ENCODE peak calls at places on chromosomes 12 and 14, in ten cellular contexts. T, N, O, H, I, J, Y, A, F and K are unnamed samples.

GRCh38 chr12:132675753-132676152 is 11.4 kb downstream of the POLE start:
- DNase-seq in N (no peak), F (no peak), Y (no peak), H (no peak), T (no peak), I (no peak), J (no peak), A (no peak), O (peak), K (no peak)

GRCh38 chr12:50147281-50147680 is 19.9 kb downstream of the CERS5 start:
- DNase-seq in J (no peak), H (no peak), Y (no peak), I (no peak), A (no peak), F (no peak), N (no peak), T (no peak), O (no peak), K (no peak)

GRCh38 chr14:63551338-63551737 is 8.2 kb upstream of the PPP2R5E start:
- DNase-seq in T (no peak), Y (no peak), J (no peak), F (no peak), H (no peak), O (no peak), N (no peak), I (peak), A (peak), K (no peak)

GRCh38 chr12:2503762-2504161 is 291.0 kb upstream of the FKBP4 start:
- DNase-seq in H (no peak), F (no peak), N (peak), I (no peak), T (no peak), O (no peak), Y (no peak), J (no peak), A (no peak), K (no peak)

GRCh38 chr14:53964249-53964648 is 7.6 kb upstream of the BMP4 start:
- DNase-seq in J (no peak), I (no peak), F (no peak), A (peak), H (peak), O (no peak), Y (no peak), N (no peak), T (no peak), K (no peak)

GRCh38 chr12:85923767-85924331 is 49.8 kb downstream of the NTS start:
- DNase-seq in H (peak), T (peak), Y (no peak), F (no peak), N (no peak), I (peak), A (peak), O (no peak), J (peak), K (no peak)

GRCh38 chr12:6216581-6216980 is 16.4 kb downstream of the CD9 start:
- DNase-seq in A (no peak), H (no peak), F (no peak), I (no peak), O (no peak), T (no peak), Y (no peak), J (no peak), N (no peak), K (no peak)

GRCh38 chr12:67082221-67082620 is 186.9 kb upstream of the CAND1 start:
- DNase-seq in F (no peak), N (no peak), J (no peak), H (no peak), I (peak), O (no peak), Y (no peak), A (no peak), T (no peak), K (no peak)

GRCh38 chr14:72104011-72104613 is 171.9 kb downstream of the RGS6 start:
- DNase-seq in O (no peak), Y (no peak), F (peak), H (no peak), N (no peak), I (peak), J (peak), A (no peak), T (peak), K (no peak)

GRCh38 chr12:111773801-111774551 is 7.2 kb downstream of the ALDH2 start:
- DNase-seq in H (peak), O (peak), I (peak), F (no peak), J (peak), T (peak), A (peak), N (peak), Y (no peak), K (no peak)

GRCh38 chr12:127081058-127081457 is 1185.9 kb upstream of the TMEM132C start:
- DNase-seq in T (no peak), J (no peak), A (no peak), Y (no peak), F (no peak), O (no peak), I (no peak), N (no peak), H (no peak), K (no peak)

GRCh38 chr12:127270193-127270592 is 996.8 kb upstream of the TMEM132C start:
- DNase-seq in F (no peak), Y (no peak), J (no peak), N (no peak), I (peak), O (no peak), A (peak), H (no peak), T (no peak), K (no peak)

GRCh38 chr12:121524196-121524930 is 56.5 kb downstream of the KDM2B start:
- DNase-seq in I (no peak), H (no peak), O (no peak), A (no peak), Y (no peak), J (no peak), T (no peak), N (no peak), F (no peak), K (no peak)

GRCh38 chr12:120798696-120799095 is 73.1 kb downstream of the ACADS start:
- DNase-seq in N (no peak), O (no peak), Y (no peak), J (no peak), H (no peak), F (no peak), T (no peak), I (no peak), A (no peak), K (no peak)

GRCh38 chr14:96261053-96261452 is 5.0 kb downstream of the BDKRB1 start:
- DNase-seq in N (no peak), O (no peak), A (peak), H (no peak), I (no peak), F (no peak), Y (no peak), J (no peak), T (no peak), K (no peak)

GRCh38 chr12:120453977-120454376 is 7.7 kb downstream of the GATC start:
- DNase-seq in Y (no peak), H (no peak), A (peak), I (peak), O (no peak), F (no peak), N (no peak), J (peak), T (peak), K (no peak)

GRCh38 chr14:102445641-102446040 is 63.9 kb downstream of the ANKRD9 start:
- DNase-seq in Y (no peak), J (no peak), F (no peak), N (no peak), A (no peak), H (no peak), I (no peak), T (no peak), O (no peak), K (no peak)

GRCh38 chr12:130476451-130476850 is 138.8 kb downstream of the PIWIL1 start:
- DNase-seq in T (no peak), H (no peak), O (no peak), Y (no peak), F (no peak), J (no peak), N (no peak), I (no peak), A (no peak), K (no peak)

GRCh38 chr12:122865268-122866231 is 30.3 kb downstream of the HIP1R start:
- DNase-seq in N (peak), F (peak), Y (no peak), H (no peak), O (no peak), J (peak), A (no peak), T (no peak), I (no peak), K (no peak)

GRCh38 chr12:105983622-105984325 is 155.0 kb downstream of the NUAK1 start:
- DNase-seq in T (no peak), N (no peak), I (no peak), Y (no peak), A (peak), H (peak), O (no peak), F (no peak), J (no peak), K (no peak)

GRCh38 chr14:38404100-38404541 is 148.2 kb upstream of the CLEC14A start:
- DNase-seq in N (no peak), J (no peak), O (no peak), T (no peak), F (no peak), H (peak), I (peak), Y (no peak), A (peak), K (no peak)

GRCh38 chr12:122123051-122123760 is 44.6 kb downstream of the MLXIP start:
- DNase-seq in T (peak), H (peak), I (peak), J (peak), N (no peak), A (peak), Y (peak), F (peak), O (peak), K (peak)

GRCh38 chr14:23306412-23307145 is at the start of gene BCL2L2:
- DNase-seq in T (peak), O (peak), J (peak), F (peak), I (peak), Y (no peak), H (peak), N (peak), A (peak), K (peak)

GRCh38 chr12:132475304-132476037 is 14.5 kb upstream of the FBRSL1 start:
- DNase-seq in T (no peak), Y (peak), O (no peak), N (no peak), H (no peak), I (no peak), F (no peak), A (no peak), J (no peak), K (no peak)

GRCh38 chr12:43337571-43338497 is 214.2 kb downstream of the ADAMTS20 start:
- DNase-seq in H (no peak), F (no peak), I (peak), J (peak), Y (no peak), A (peak), T (peak), N (no peak), O (no peak), K (no peak)

GRCh38 chr14:54475187-54475881 is 13.4 kb downstream of the GMFB start:
- DNase-seq in O (no peak), H (no peak), T (no peak), I (no peak), Y (no peak), J (no peak), F (no peak), A (peak), N (no peak), K (no peak)

GRCh38 chr12:100675432-100675831 is 101.9 kb downstream of the GAS2L3 start:
- DNase-seq in F (no peak), H (peak), Y (no peak), A (peak), J (no peak), T (no peak), N (no peak), O (no peak), I (peak), K (no peak)

GRCh38 chr12:51868821-51869489 is 18.9 kb upstream of the ANKRD33 start:
- DNase-seq in O (no peak), I (no peak), H (no peak), J (no peak), N (no peak), A (no peak), F (peak), T (peak), Y (no peak), K (no peak)

GRCh38 chr14:68843471-68844209 is 50.8 kb upstream of the ZFP36L1 start:
- DNase-seq in T (peak), Y (peak), I (peak), A (peak), N (peak), H (peak), F (peak), J (peak), O (peak), K (peak)

GRCh38 chr12:124621296-124621660 is 53.9 kb upstream of the NCOR2 start:
- DNase-seq in O (no peak), J (no peak), Y (no peak), I (no peak), H (peak), N (peak), A (peak), T (no peak), F (peak), K (no peak)

GRCh38 chr12:81296556-81297305 is 218.9 kb downstream of the ACSS3 start:
- DNase-seq in A (peak), H (peak), O (no peak), I (peak), N (no peak), Y (no peak), F (no peak), T (no peak), J (no peak), K (no peak)

GRCh38 chr12:26150737-26151450 is 26.1 kb upstream of the BHLHE41 start:
- DNase-seq in O (no peak), H (peak), A (peak), Y (no peak), F (no peak), J (no peak), N (no peak), I (no peak), T (no peak), K (no peak)

GRCh38 chr14:46433381-46433780 is 218.2 kb downstream of the RPL10L start:
- DNase-seq in I (no peak), N (no peak), F (no peak), T (no peak), Y (no peak), O (no peak), J (no peak), A (no peak), H (no peak), K (no peak)

GRCh38 chr12:85206543-85206942 is 73.5 kb upstream of the ALX1 start:
- DNase-seq in H (no peak), N (no peak), O (no peak), A (no peak), T (no peak), J (no peak), F (no peak), I (no peak), Y (no peak), K (no peak)

GRCh38 chr14:24219080-24219479 is 3.2 kb upstream of the MDP1 start:
- DNase-seq in N (peak), T (no peak), I (no peak), F (no peak), H (no peak), O (no peak), A (no peak), Y (no peak), J (no peak), K (no peak)

GRCh38 chr12:102917026-102917787 is at the start of gene PAH:
- DNase-seq in T (no peak), A (no peak), F (peak), I (no peak), N (no peak), O (peak), J (peak), H (no peak), Y (no peak), K (no peak)

GRCh38 chr14:75232597-75232996 is 46.0 kb upstream of the FOS start:
- DNase-seq in H (no peak), A (no peak), O (no peak), N (no peak), F (no peak), Y (peak), T (no peak), I (no peak), J (no peak), K (no peak)

GRCh38 chr12:129064201-129064881 is 211.1 kb downstream of the GLT1D1 start:
- DNase-seq in F (no peak), T (no peak), N (no peak), O (no peak), I (no peak), H (no peak), Y (no peak), A (no peak), J (no peak), K (no peak)

GRCh38 chr14:53955671-53956426 is 776 bp downstream of the BMP4 start:
- DNase-seq in F (peak), J (peak), O (peak), Y (no peak), I (no peak), A (no peak), T (peak), N (peak), H (no peak), K (no peak)

GRCh38 chr12:68414988-68415387 is 82.8 kb upstream of the MDM1 start:
- DNase-seq in F (no peak), O (no peak), I (no peak), A (no peak), Y (no peak), H (no peak), T (peak), N (no peak), J (peak), K (no peak)

GRCh38 chr12:3744216-3744883 is 8.6 kb downstream of the CRACR2A start:
- DNase-seq in T (no peak), N (no peak), J (no peak), O (peak), F (no peak), Y (no peak), A (no peak), H (no peak), I (no peak), K (no peak)
- TF ChIP-seq CTCF in T (no peak), N (peak), J (no peak), O (no peak), F (no peak), Y (no peak), A (no peak), H (no peak), I (no peak), K (no peak)

DNA sequence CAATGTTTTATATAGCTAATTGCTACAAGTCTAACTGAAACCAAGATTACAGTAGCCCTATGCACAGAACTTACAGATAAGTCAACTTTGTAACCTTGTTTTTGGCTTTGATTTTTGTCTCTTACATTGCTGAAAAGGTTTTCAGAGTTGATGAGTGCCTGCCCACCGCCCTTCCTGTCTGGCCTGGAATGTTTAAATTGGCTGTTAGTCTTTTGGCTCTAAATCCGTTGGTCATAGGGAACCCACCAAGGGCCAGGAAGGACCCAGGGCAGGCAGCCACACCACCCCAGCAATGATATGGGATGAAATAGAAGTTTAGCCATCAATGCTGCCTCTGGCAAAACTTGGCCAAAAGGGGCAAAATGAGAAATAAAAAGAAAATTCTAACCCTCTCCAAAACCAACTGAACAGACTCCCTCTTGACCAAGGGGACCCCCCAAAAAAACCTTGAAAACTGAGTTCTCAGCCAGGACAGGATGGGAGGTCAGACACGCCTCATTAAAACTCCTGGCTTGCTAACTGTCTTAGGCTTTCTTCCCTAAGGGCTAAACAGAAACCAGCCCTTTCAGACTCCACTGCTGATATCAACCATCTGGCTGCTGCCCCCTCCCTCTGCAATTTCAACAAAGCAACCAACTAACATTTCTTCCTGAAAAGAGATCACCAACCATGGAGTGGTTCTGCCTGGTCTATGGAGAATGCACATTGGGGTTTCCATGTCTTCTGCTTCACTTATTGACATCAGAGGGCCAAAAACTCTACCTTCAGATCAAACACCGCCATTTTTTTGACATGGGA is 242.1 kb upstream of the NOS1 start:
- DNase-seq in O (no peak), J (no peak), F (peak), Y (no peak), I (no peak), H (no peak), N (no peak), A (no peak), T (no peak), K (no peak)
- TF ChIP-seq CTCF in O (no peak), J (no peak), F (no peak), Y (no peak), I (no peak), H (no peak), N (no peak), A (no peak), T (no peak), K (no peak)

GRCh38 chr14:86799244-86799647 is 1193.7 kb downstream of the GALC start:
- DNase-seq in A (peak), O (no peak), Y (no peak), T (no peak), H (peak), I (peak), J (no peak), N (no peak), F (no peak), K (no peak)
- TF ChIP-seq CTCF in A (peak), O (no peak), Y (no peak), T (no peak), H (no peak), I (no peak), J (no peak), N (no peak), F (no peak), K (no peak)

DNA sequence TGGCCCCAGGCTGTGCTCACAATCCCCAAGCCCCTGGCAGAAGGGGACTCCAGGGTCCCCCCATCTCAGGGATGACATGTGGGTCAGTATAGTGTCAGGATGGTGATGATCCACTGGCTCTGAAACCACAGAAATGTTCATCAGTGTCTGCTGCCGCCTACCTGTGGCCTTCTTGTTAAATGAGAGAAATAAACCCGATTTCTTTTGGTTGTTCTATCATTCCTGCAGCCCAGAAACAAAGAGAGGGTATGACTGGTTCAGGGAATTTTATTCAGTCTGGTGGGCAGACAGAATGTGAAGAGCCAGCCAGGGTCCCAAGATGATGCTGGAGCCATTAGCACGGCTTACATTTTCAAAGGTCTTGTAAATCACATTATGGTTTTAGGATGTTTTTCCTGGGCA is 86.6 kb downstream of the CRADD start:
- DNase-seq in F (no peak), O (no peak), I (no peak), A (no peak), N (no peak), J (no peak), H (no peak), T (no peak), Y (no peak), K (no peak)
- TF ChIP-seq CTCF in F (no peak), O (no peak), I (no peak), A (no peak), N (no peak), J (no peak), H (peak), T (no peak), Y (no peak), K (no peak)

DNA sequence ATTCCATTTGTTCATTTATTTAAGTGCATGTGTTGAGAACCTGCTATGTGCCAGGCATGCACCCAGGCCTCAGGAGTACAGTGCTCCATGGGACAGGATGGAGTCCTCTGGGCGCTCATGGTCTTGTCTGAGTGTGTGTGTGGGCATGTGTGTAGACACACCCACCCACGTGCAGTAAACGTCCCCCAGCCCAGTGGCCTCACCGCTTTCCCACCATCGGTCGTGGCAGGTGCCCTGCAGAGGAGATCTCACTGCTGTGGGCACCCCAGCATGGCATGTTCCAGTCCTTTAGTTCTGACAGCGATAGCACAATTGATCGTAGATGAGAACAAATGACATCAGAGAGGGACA is 63.9 kb downstream of the DGLUCY start:
- DNase-seq in I (no peak), F (no peak), Y (no peak), O (no peak), N (no peak), J (no peak), H (no peak), T (no peak), A (no peak), K (no peak)
- TF ChIP-seq CTCF in I (no peak), F (peak), Y (no peak), O (no peak), N (no peak), J (no peak), H (no peak), T (no peak), A (no peak), K (no peak)

GRCh38 chr12:74619886-74620285 is 82.3 kb downstream of the ATXN7L3B start:
- DNase-seq in F (no peak), Y (no peak), J (no peak), A (no peak), H (no peak), O (no peak), T (no peak), I (peak), N (no peak), K (no peak)
- TF ChIP-seq CTCF in F (no peak), Y (no peak), J (no peak), A (no peak), H (no peak), O (no peak), T (no peak), I (no peak), N (no peak), K (no peak)

GRCh38 chr12:91332305-91332704 is 149.7 kb upstream of the DCN start:
- DNase-seq in H (no peak), O (no peak), J (no peak), A (peak), F (no peak), Y (no peak), I (peak), T (no peak), N (no peak), K (no peak)
- TF ChIP-seq CTCF in H (no peak), O (no peak), J (no peak), A (peak), F (no peak), Y (no peak), I (peak), T (no peak), N (no peak), K (no peak)